ENCODE peak calls at places on chromosome 15, in seven cellular contexts. One of them, this sample, is unnamed.

GRCh38 chr15:50718700-50719125 is 32.1 kb upstream of the TRPM7 start:
- DNase-seq in myocyte: no peak
- DNase-seq in effector CD4-positive, alpha-beta T cell: no peak
- DNase-seq in iris pigment epithelial cell: no peak
- DNase-seq in CD8-positive, alpha-beta memory T cell: no peak
- DNase-seq in GM03348: no peak
- DNase-seq in activated naive CD4-positive, alpha-beta T cell treated with anti-CD3 and anti-CD28 coated beads, Interleukin-2, amount 50 U/mL, for 72 hours: no peak
- DNase-seq in this sample: no peak

GRCh38 chr15:80404719-80405553 is 754 bp downstream of the ARNT2 start:
- DNase-seq in myocyte: no peak
- DNase-seq in effector CD4-positive, alpha-beta T cell: no peak
- DNase-seq in iris pigment epithelial cell: no peak
- DNase-seq in CD8-positive, alpha-beta memory T cell: no peak
- DNase-seq in GM03348: no peak
- DNase-seq in activated naive CD4-positive, alpha-beta T cell treated with anti-CD3 and anti-CD28 coated beads, Interleukin-2, amount 50 U/mL, for 72 hours: peak
- DNase-seq in this sample: no peak

GRCh38 chr15:82680200-82681102 is 29.2 kb downstream of the AP3B2 start:
- DNase-seq in myocyte: no peak
- DNase-seq in effector CD4-positive, alpha-beta T cell: peak
- DNase-seq in iris pigment epithelial cell: no peak
- DNase-seq in CD8-positive, alpha-beta memory T cell: peak
- DNase-seq in GM03348: no peak
- DNase-seq in activated naive CD4-positive, alpha-beta T cell treated with anti-CD3 and anti-CD28 coated beads, Interleukin-2, amount 50 U/mL, for 72 hours: peak
- DNase-seq in this sample: no peak

GRCh38 chr15:57916695-57917094 is 148.8 kb downstream of the ALDH1A2 start:
- DNase-seq in myocyte: no peak
- DNase-seq in effector CD4-positive, alpha-beta T cell: no peak
- DNase-seq in iris pigment epithelial cell: no peak
- DNase-seq in CD8-positive, alpha-beta memory T cell: no peak
- DNase-seq in GM03348: no peak
- DNase-seq in activated naive CD4-positive, alpha-beta T cell treated with anti-CD3 and anti-CD28 coated beads, Interleukin-2, amount 50 U/mL, for 72 hours: no peak
- DNase-seq in this sample: no peak

GRCh38 chr15:41530363-41530956 is 13.6 kb downstream of the RPAP1 start:
- DNase-seq in myocyte: no peak
- DNase-seq in effector CD4-positive, alpha-beta T cell: no peak
- DNase-seq in iris pigment epithelial cell: no peak
- DNase-seq in CD8-positive, alpha-beta memory T cell: no peak
- DNase-seq in GM03348: no peak
- DNase-seq in activated naive CD4-positive, alpha-beta T cell treated with anti-CD3 and anti-CD28 coated beads, Interleukin-2, amount 50 U/mL, for 72 hours: no peak
- DNase-seq in this sample: no peak

GRCh38 chr15:57320543-57321220 is 55.6 kb upstream of the CGNL1 start:
- DNase-seq in myocyte: peak
- DNase-seq in effector CD4-positive, alpha-beta T cell: no peak
- DNase-seq in iris pigment epithelial cell: peak
- DNase-seq in CD8-positive, alpha-beta memory T cell: no peak
- DNase-seq in GM03348: peak
- DNase-seq in activated naive CD4-positive, alpha-beta T cell treated with anti-CD3 and anti-CD28 coated beads, Interleukin-2, amount 50 U/mL, for 72 hours: no peak
- DNase-seq in this sample: no peak

GRCh38 chr15:38308797-38309196 is 56.2 kb downstream of the SPRED1 start:
- DNase-seq in myocyte: no peak
- DNase-seq in effector CD4-positive, alpha-beta T cell: no peak
- DNase-seq in iris pigment epithelial cell: no peak
- DNase-seq in CD8-positive, alpha-beta memory T cell: no peak
- DNase-seq in GM03348: no peak
- DNase-seq in activated naive CD4-positive, alpha-beta T cell treated with anti-CD3 and anti-CD28 coated beads, Interleukin-2, amount 50 U/mL, for 72 hours: no peak
- DNase-seq in this sample: no peak

GRCh38 chr15:82709081-82709420 is 624 bp downstream of the AP3B2 start:
- DNase-seq in myocyte: no peak
- DNase-seq in effector CD4-positive, alpha-beta T cell: no peak
- DNase-seq in iris pigment epithelial cell: no peak
- DNase-seq in CD8-positive, alpha-beta memory T cell: no peak
- DNase-seq in GM03348: no peak
- DNase-seq in activated naive CD4-positive, alpha-beta T cell treated with anti-CD3 and anti-CD28 coated beads, Interleukin-2, amount 50 U/mL, for 72 hours: no peak
- DNase-seq in this sample: no peak

GRCh38 chr15:34861216-34861615 is 65.9 kb upstream of the ACTC1 start:
- DNase-seq in myocyte: no peak
- DNase-seq in effector CD4-positive, alpha-beta T cell: no peak
- DNase-seq in iris pigment epithelial cell: no peak
- DNase-seq in CD8-positive, alpha-beta memory T cell: no peak
- DNase-seq in GM03348: no peak
- DNase-seq in activated naive CD4-positive, alpha-beta T cell treated with anti-CD3 and anti-CD28 coated beads, Interleukin-2, amount 50 U/mL, for 72 hours: no peak
- DNase-seq in this sample: no peak